ENCODE peak calls at places on chromosomes 16 and 17, in nine cellular contexts. S is colonic mucosa; B is CD8-positive, alpha-beta T cell; D is CD8-positive, alpha-beta memory T cell; I is endothelial cell of umbilical vein; U is aorta; X is AG10803; J is transverse colon; E is WERI-Rb-1. V is an unnamed sample.

GRCh38 chr17:77585142-77585860 is 373.2 kb upstream of the TNRC6C start:
- DNase-seq in S (no peak), B (no peak), D (no peak), I (no peak), U (no peak), X (no peak), J (no peak), E (no peak), V (no peak)

GRCh38 chr16:4461250-4462085 is 13.0 kb downstream of the NMRAL1 start:
- DNase-seq in S (no peak), B (no peak), D (no peak), I (no peak), U (no peak), X (no peak), J (no peak), E (peak; percentile 37), V (no peak)

GRCh38 chr17:79859676-79860615 is 20.7 kb upstream of the CBX4 start:
- DNase-seq in S (no peak), B (no peak), D (no peak), I (no peak), U (peak; percentile 67), X (no peak), J (no peak), E (no peak), V (no peak)

GRCh38 chr16:72977127-72977526 is 70.8 kb downstream of the ZFHX3 start:
- DNase-seq in S (no peak), B (no peak), D (no peak), I (no peak), U (no peak), X (no peak), J (no peak), E (no peak), V (no peak)

GRCh38 chr17:29063992-29064391 is 21.1 kb downstream of the PIPOX start:
- DNase-seq in S (no peak), B (no peak), D (no peak), I (peak; percentile 18), U (no peak), X (no peak), J (no peak), E (no peak), V (no peak)

GRCh38 chr16:66081967-66082366 is 284.5 kb upstream of the CDH5 start:
- DNase-seq in S (no peak), B (no peak), D (no peak), I (no peak), U (no peak), X (peak; percentile 61), J (no peak), E (no peak), V (no peak)

GRCh38 chr17:81885869-81886548 is 5.4 kb downstream of the ALYREF start:
- DNase-seq in S (no peak), B (no peak), D (no peak), I (no peak), U (peak; percentile 48), X (peak; percentile 61), J (no peak), E (peak; percentile 66), V (no peak)

GRCh38 chr17:15341385-15341849 is at the start of gene TEKT3:
- DNase-seq in S (peak; percentile 90), B (no peak), D (no peak), I (peak; percentile 57), U (peak; percentile 93), X (peak; percentile 40), J (peak; percentile 89), E (peak; percentile 84), V (no peak)

GRCh38 chr17:28948342-28948741 is 3.0 kb downstream of the PHF12 start:
- DNase-seq in S (no peak), B (no peak), D (no peak), I (peak; percentile 16), U (no peak), X (no peak), J (no peak), E (no peak), V (no peak)

GRCh38 chr17:45021607-45022287 is 29.7 kb downstream of the DCAKD start:
- DNase-seq in S (peak; percentile 54), B (peak; percentile 82), D (peak; percentile 57), I (peak; percentile 38), U (peak; percentile 92), X (peak; percentile 51), J (peak; percentile 72), E (peak; percentile 86), V (peak; percentile 63)

GRCh38 chr16:86823895-86824671 is 245.7 kb downstream of the FOXL1 start:
- DNase-seq in S (no peak), B (no peak), D (no peak), I (peak; percentile 87), U (no peak), X (peak; percentile 7), J (no peak), E (no peak), V (no peak)

GRCh38 chr17:76138234-76138895 is 2.7 kb downstream of the FOXJ1 start:
- DNase-seq in S (no peak), B (no peak), D (no peak), I (no peak), U (peak; percentile 55), X (no peak), J (no peak), E (peak; percentile 80), V (no peak)

GRCh38 chr17:50423553-50424159 is 2.4 kb upstream of the ACSF2 start:
- DNase-seq in S (no peak), B (no peak), D (no peak), I (peak; percentile 83), U (no peak), X (peak; percentile 93), J (no peak), E (no peak), V (peak; percentile 40)

GRCh38 chr17:50426472-50426782 is 409 bp downstream of the ACSF2 start:
- DNase-seq in S (no peak), B (no peak), D (no peak), I (no peak), U (no peak), X (no peak), J (no peak), E (no peak), V (no peak)

GRCh38 chr17:50425682-50426471 is at the start of gene ACSF2:
- DNase-seq in S (peak; percentile 92), B (peak; percentile 79), D (peak; percentile 72), I (peak; percentile 42), U (peak; percentile 93), X (peak; percentile 49), J (peak; percentile 88), E (peak; percentile 66), V (peak; percentile 84)

GRCh38 chr17:50424246-50425000 is 1.6 kb upstream of the ACSF2 start:
- DNase-seq in S (no peak), B (no peak), D (no peak), I (no peak), U (no peak), X (no peak), J (no peak), E (no peak), V (no peak)

GRCh38 chr17:50425001-50425681 is 877 bp upstream of the ACSF2 start:
- DNase-seq in S (no peak), B (no peak), D (no peak), I (no peak), U (no peak), X (no peak), J (no peak), E (no peak), V (no peak)
- H3K4me3 ChIP-seq in S (peak overlapping the region; percentile 80), B (peak overlapping the region; percentile 77), D (peak overlapping the region; percentile 58), I (no peak overlapping the region), U (no peak overlapping the region), X (peak overlapping the region; percentile 57), J (peak overlapping the region; percentile 55), E (peak overlapping the region; percentile 57), V (peak overlapping the region; percentile 62)

GRCh38 chr17:31509095-31509804 is 117.8 kb downstream of the RAB11FIP4 start:
- DNase-seq in S (no peak), B (no peak), D (no peak), I (no peak), U (no peak), X (no peak), J (no peak), E (no peak), V (no peak)
- H3K4me3 ChIP-seq in S (no peak overlapping the region), B (peak overlapping the region; percentile 48), D (peak overlapping the region; percentile 73), I (no peak overlapping the region), U (no peak overlapping the region), X (no peak overlapping the region), J (no peak overlapping the region), E (no peak overlapping the region), V (no peak overlapping the region)

DNA sequence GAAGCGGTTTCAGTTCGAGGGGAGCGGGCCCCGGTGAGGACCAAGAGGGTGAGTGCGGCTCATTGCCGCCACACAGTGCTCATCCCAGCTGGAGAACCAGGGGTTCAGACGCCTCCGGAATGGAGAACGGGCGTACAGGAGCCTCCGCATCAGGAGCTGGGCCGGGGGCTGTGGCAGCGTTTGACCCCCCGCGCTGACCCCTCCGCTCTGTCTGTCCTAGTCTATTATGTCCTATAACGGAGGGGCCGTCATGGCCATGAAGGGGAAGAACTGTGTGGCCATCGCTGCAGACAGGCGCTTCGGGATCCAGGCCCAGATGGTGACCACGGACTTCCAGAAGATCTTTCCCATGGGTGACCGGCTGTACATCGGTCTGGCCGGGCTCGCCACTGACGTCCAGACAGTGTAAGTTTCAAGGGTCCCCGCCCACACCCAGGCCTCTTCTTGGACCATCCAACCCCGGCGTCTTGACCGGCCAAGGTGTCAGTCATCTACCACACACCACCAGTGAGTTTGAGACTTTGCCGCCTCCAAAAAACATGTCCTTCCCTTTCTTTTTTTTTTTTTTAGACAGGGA is 477 bp downstream of the PSMB3 start:
- DNase-seq in S (peak; percentile 29), B (no peak), D (no peak), I (no peak), U (peak; percentile 76), X (no peak), J (no peak), E (no peak), V (no peak)
- H3K4me3 ChIP-seq in S (peak overlapping the region; percentile 80), B (peak overlapping the region; percentile 88), D (peak overlapping the region; percentile 98), I (peak overlapping the region; percentile 59), U (peak overlapping the region; percentile 23), X (peak overlapping the region; percentile 99), J (peak overlapping the region; percentile 76), E (peak overlapping the region; percentile 92), V (peak overlapping the region; percentile 65)

GRCh38 chr17:5843366-5844026 is 226.7 kb upstream of the WSCD1 start:
- DNase-seq in S (no peak), B (no peak), D (no peak), I (no peak), U (no peak), X (no peak), J (no peak), E (no peak), V (no peak)
- H3K4me3 ChIP-seq in S (no peak overlapping the region), B (no peak overlapping the region), D (no peak overlapping the region), I (no peak overlapping the region), U (no peak overlapping the region), X (no peak overlapping the region), J (no peak overlapping the region), E (no peak overlapping the region), V (no peak overlapping the region)

DNA sequence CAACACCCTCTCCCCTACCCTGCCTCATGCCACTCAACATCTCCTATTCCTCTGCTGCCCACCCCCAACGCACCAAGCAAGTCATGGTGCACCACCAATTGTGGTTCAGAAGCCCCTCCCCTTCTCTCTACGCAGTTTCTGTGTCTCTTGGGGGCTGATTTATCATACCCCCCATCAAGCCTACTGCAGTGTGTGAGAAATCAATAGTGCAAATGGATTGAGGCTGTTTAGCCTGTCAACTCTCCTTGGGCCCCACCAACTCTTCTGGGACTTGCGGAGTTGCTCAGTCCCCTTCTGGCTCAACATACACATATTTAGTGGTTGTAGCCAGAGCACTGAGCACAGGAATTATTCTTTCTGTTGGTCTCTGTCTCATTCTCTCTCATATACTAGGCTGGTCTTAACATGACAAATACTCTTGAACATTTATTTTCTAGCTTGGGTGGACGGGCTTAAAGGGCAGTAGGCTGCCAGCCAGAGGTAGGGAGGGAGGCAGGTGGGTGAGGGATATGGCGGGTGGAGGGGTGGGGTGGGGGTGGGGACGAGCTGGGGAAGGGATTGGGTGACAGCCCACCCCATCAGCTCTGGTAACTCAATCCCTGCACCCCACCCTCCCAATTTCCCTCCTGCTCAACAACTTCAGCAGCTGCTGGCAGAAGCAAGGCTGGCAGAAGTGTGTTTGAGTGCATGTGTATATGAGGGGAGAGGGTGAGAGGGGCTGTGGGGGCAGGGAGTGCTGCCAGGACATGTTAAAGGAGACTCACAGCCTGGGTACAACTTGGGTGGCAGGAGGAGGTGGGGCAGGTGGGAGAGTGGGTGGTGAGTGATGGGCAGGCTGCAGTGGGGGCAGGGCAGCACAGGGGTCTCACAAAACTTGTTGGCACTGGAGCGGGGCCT is 4.9 kb downstream of the RARA start:
- DNase-seq in S (no peak), B (peak; percentile 43), D (no peak), I (no peak), U (no peak), X (no peak), J (no peak), E (no peak), V (no peak)
- H3K4me3 ChIP-seq in S (no peak overlapping the region), B (no peak overlapping the region), D (no peak overlapping the region), I (no peak overlapping the region), U (no peak overlapping the region), X (no peak overlapping the region), J (no peak overlapping the region), E (no peak overlapping the region), V (no peak overlapping the region)